ENCODE peak calls at places on chromosomes 6 and 20, in four cellular contexts. Y is Peyer's patch, N is HCT116, X is GM10248. F is an unnamed sample.

GRCh38 chr6:154298297-154298696 is 58.3 kb downstream of the IPCEF1 start:
- DNase-seq in Y (no peak), N (no peak), X (no peak), F (no peak)

GRCh38 chr6:51260003-51260402 is 441.3 kb downstream of the TFAP2B start:
- DNase-seq in Y (no peak), N (no peak), X (no peak), F (no peak)

GRCh38 chr6:24223131-24223715 is 97.2 kb downstream of the NRSN1 start:
- DNase-seq in Y (no peak), N (peak; percentile 12), X (no peak), F (no peak)

GRCh38 chr20:50834599-50835005 is 39.7 kb downstream of the BCAS4 start:
- DNase-seq in Y (no peak), N (no peak), X (no peak), F (no peak)

GRCh38 chr6:147285087-147285855 is 81.1 kb downstream of the STXBP5 start:
- DNase-seq in Y (no peak), N (peak; percentile 34), X (peak; percentile 21), F (no peak)

GRCh38 chr6:28105286-28105685 is 19.1 kb upstream of the ZSCAN16 start:
- DNase-seq in Y (no peak), N (no peak), X (peak; percentile 29), F (no peak)

GRCh38 chr20:5719861-5720401 is 30.3 kb upstream of the SHLD1 start:
- DNase-seq in Y (no peak), N (no peak), X (no peak), F (no peak)

GRCh38 chr6:38400101-38400500 is 239.6 kb downstream of the BTBD9 start:
- DNase-seq in Y (no peak), N (no peak), X (no peak), F (no peak)

GRCh38 chr6:113875470-113875869 is 18.3 kb downstream of the MARCKS start:
- DNase-seq in Y (no peak), N (no peak), X (no peak), F (no peak)

GRCh38 chr6:89591745-89592144 is 46.8 kb downstream of the LYRM2 start:
- DNase-seq in Y (no peak), N (no peak), X (no peak), F (no peak)

GRCh38 chr20:40085513-40085912 is 603.5 kb downstream of the MAFB start:
- DNase-seq in Y (no peak), N (no peak), X (no peak), F (no peak)

GRCh38 chr20:18587665-18588553 is at the start of gene DTD1:
- DNase-seq in Y (peak; percentile 93), N (peak; percentile 83), X (peak; percentile 95), F (peak; percentile 88)

GRCh38 chr6:112432853-112433252 is 85.7 kb downstream of the RFPL4B start:
- DNase-seq in Y (no peak), N (no peak), X (no peak), F (no peak)

GRCh38 chr6:132887204-132887603 is 72.8 kb downstream of the RPS12 start:
- DNase-seq in Y (no peak), N (no peak), X (no peak), F (no peak)

GRCh38 chr6:80094017-80094416 is 12.5 kb upstream of the BCKDHB start:
- DNase-seq in Y (no peak), N (peak; percentile 6), X (peak; percentile 26), F (no peak)

GRCh38 chr20:38745757-38746156 is 2.5 kb upstream of the ACTR5 start:
- DNase-seq in Y (no peak), N (peak; percentile 23), X (no peak), F (no peak)

GRCh38 chr20:2768632-2769015 is 31.8 kb downstream of the CPXM1 start:
- DNase-seq in Y (no peak), N (no peak), X (no peak), F (no peak)

GRCh38 chr20:36833275-36834020 is 42.5 kb upstream of the TLDC2 start:
- DNase-seq in Y (no peak), N (no peak), X (no peak), F (no peak)

GRCh38 chr6:47653706-47654105 is 44.7 kb upstream of the ADGRF4 start:
- DNase-seq in Y (no peak), N (no peak), X (no peak), F (no peak)

GRCh38 chr20:50900261-50900660 is 31.0 kb downstream of the ADNP start:
- DNase-seq in Y (no peak), N (no peak), X (no peak), F (no peak)

GRCh38 chr6:153207617-153208016 is 76.5 kb upstream of the RGS17 start:
- DNase-seq in Y (no peak), N (no peak), X (no peak), F (no peak)

GRCh38 chr20:20227013-20227571 is 140.8 kb upstream of the INSM1 start:
- DNase-seq in Y (no peak), N (no peak), X (no peak), F (no peak)

GRCh38 chr6:63839485-63839884 is 203.9 kb downstream of the PHF3 start:
- DNase-seq in Y (no peak), N (no peak), X (no peak), F (no peak)

GRCh38 chr20:63071541-63072181 is 64.9 kb upstream of the BHLHE23 start:
- DNase-seq in Y (no peak), N (no peak), X (no peak), F (no peak)

GRCh38 chr6:49556429-49556837 is 6.0 kb downstream of the C6orf141 start:
- DNase-seq in Y (no peak), N (peak; percentile 86), X (no peak), F (no peak)

GRCh38 chr20:31987744-31988143 is 19.8 kb downstream of the XKR7 start:
- DNase-seq in Y (no peak), N (no peak), X (no peak), F (no peak)

GRCh38 chr6:128098000-128098581 is 197.2 kb upstream of the THEMIS start:
- DNase-seq in Y (no peak), N (no peak), X (no peak), F (no peak)

GRCh38 chr6:40706222-40706621 is 119.1 kb upstream of the LRFN2 start:
- DNase-seq in Y (no peak), N (no peak), X (no peak), F (no peak)

GRCh38 chr6:16712250-16712930 is 48.9 kb downstream of the ATXN1 start:
- DNase-seq in Y (no peak), N (no peak), X (peak; percentile 31), F (no peak)

GRCh38 chr6:142822882-142823578 is 121.9 kb downstream of the HIVEP2 start:
- DNase-seq in Y (no peak), N (no peak), X (no peak), F (no peak)
- TF ChIP-seq CTCF in Y (peak; percentile 2), N (peak; percentile 61), X (peak; percentile 49), F (no peak)

DNA sequence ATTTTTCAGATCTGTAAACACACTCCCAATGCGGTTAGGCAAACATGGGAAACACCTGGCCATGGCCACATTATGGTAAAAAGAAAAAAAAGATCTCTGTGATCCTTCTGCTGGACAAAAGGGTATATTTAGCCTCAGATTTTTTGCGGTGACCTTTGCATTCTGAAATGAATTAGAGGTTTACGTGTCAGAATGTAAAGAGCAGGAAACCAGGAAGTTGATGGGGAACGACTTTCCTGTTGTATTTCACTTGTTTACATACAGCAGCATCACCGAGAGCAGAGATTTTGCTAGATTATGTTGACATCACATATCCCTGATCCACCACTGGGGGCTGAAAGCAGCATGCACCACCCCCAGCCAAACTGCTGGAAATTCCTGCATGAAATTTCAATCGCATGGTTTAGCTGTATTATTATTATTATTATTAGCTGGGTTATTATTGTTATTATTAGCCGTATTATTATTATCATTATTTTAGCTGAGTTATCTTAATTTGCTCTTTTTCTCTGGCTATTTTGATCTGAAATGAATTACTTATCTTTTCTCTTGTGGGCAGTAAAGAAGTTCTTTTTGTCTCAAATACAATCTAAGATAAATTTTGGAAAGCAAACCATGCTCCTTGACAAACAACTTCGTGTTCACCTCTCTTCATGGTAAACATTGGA is 189.4 kb downstream of the ZFP64 start:
- DNase-seq in Y (no peak), N (peak; percentile 3), X (no peak), F (no peak)
- TF ChIP-seq CTCF in Y (no peak), N (no peak), X (no peak), F (no peak)

GRCh38 chr20:53804920-53805894 is 211.6 kb upstream of the ZNF217 start:
- DNase-seq in Y (no peak), N (no peak), X (no peak), F (no peak)
- TF ChIP-seq CTCF in Y (no peak), N (no peak), X (no peak), F (no peak)

GRCh38 chr6:157339432-157339831 is 16.1 kb upstream of the TMEM242 start:
- DNase-seq in Y (no peak), N (no peak), X (no peak), F (no peak)
- TF ChIP-seq CTCF in Y (no peak), N (peak; percentile 45), X (peak; percentile 39), F (no peak)

F was measured in activated B cell treated with CpG ODN at 0.5 μM for 24 hours.